ENCODE peak calls at places on chromosomes 5 and 9, in six cellular contexts. R, H, S, V, I and U are unnamed samples.

GRCh38 chr9:136225366-136225747 is 20.3 kb downstream of the QSOX2 start:
- DNase-seq in I (no peak), S (no peak), V (no peak), H (no peak), R (no peak), U (no peak)

GRCh38 chr9:130806388-130806716 is 28.7 kb upstream of the ABL1 start:
- DNase-seq in H (no peak), V (no peak), I (no peak), S (no peak), R (no peak), U (no peak)

GRCh38 chr5:107636555-107636954 is 34.2 kb downstream of the EFNA5 start:
- DNase-seq in V (no peak), H (no peak), I (no peak), S (no peak), R (no peak), U (no peak)

GRCh38 chr9:90722116-90722515 is 79.5 kb upstream of the DIRAS2 start:
- DNase-seq in I (no peak), R (no peak), S (no peak), H (no peak), V (no peak), U (no peak)

GRCh38 chr5:120457839-120458507 is 6.1 kb upstream of the PRR16 start:
- DNase-seq in H (peak; percentile 29), V (no peak), I (peak; percentile 82), R (peak; percentile 23), S (peak; percentile 39), U (no peak)

GRCh38 chr9:131839281-131840084 is 99.6 kb upstream of the RAPGEF1 start:
- DNase-seq in I (no peak), S (no peak), V (no peak), R (no peak), H (peak; percentile 80), U (no peak)

GRCh38 chr5:80701597-80701996 is 46.8 kb upstream of the DHFR start:
- DNase-seq in I (no peak), R (no peak), V (no peak), S (no peak), H (no peak), U (no peak)

GRCh38 chr5:106545325-106545724 is 1125.4 kb downstream of the EFNA5 start:
- DNase-seq in H (no peak), S (no peak), I (no peak), V (no peak), R (no peak), U (no peak)

GRCh38 chr5:142548739-142549275 is 137.1 kb downstream of the FGF1 start:
- DNase-seq in V (no peak), S (peak; percentile 66), I (peak; percentile 36), R (peak; percentile 84), H (peak; percentile 93), U (peak; percentile 80)